ENCODE peak calls at places on chromosomes 6 and 20, in seven cellular contexts. One of them, this sample, is unnamed.

GRCh38 chr6:148085651-148086321 is 256.9 kb upstream of the SASH1 start:
- DNase-seq in nucleus accumbens: no peak
- DNase-seq in effector memory CD4-positive, alpha-beta T cell: no peak
- DNase-seq in NCI-H774: no peak
- DNase-seq in foreskin fibroblast: peak; percentile 72
- DNase-seq in activated effector memory CD4-positive, alpha-beta T cell treated with Interleukin-2 at 50 U/mL for 16 hours: no peak
- DNase-seq in breast epithelium: no peak
- DNase-seq in this sample: no peak

GRCh38 chr6:2426561-2427340 is 181.3 kb upstream of the GMDS start:
- DNase-seq in nucleus accumbens: no peak
- DNase-seq in effector memory CD4-positive, alpha-beta T cell: no peak
- DNase-seq in NCI-H774: no peak
- DNase-seq in foreskin fibroblast: peak; percentile 61
- DNase-seq in activated effector memory CD4-positive, alpha-beta T cell treated with Interleukin-2 at 50 U/mL for 16 hours: no peak
- DNase-seq in breast epithelium: no peak
- DNase-seq in this sample: no peak

GRCh38 chr6:119145111-119145510 is 66.6 kb upstream of the FAM184A start:
- DNase-seq in nucleus accumbens: no peak
- DNase-seq in effector memory CD4-positive, alpha-beta T cell: no peak
- DNase-seq in NCI-H774: no peak
- DNase-seq in foreskin fibroblast: no peak
- DNase-seq in activated effector memory CD4-positive, alpha-beta T cell treated with Interleukin-2 at 50 U/mL for 16 hours: no peak
- DNase-seq in breast epithelium: no peak
- DNase-seq in this sample: no peak

GRCh38 chr6:139940741-139941712 is 566.6 kb upstream of the CITED2 start:
- DNase-seq in nucleus accumbens: no peak
- DNase-seq in effector memory CD4-positive, alpha-beta T cell: no peak
- DNase-seq in NCI-H774: no peak
- DNase-seq in foreskin fibroblast: no peak
- DNase-seq in activated effector memory CD4-positive, alpha-beta T cell treated with Interleukin-2 at 50 U/mL for 16 hours: no peak
- DNase-seq in breast epithelium: no peak
- DNase-seq in this sample: no peak

GRCh38 chr6:41884957-41885356 is 10.2 kb downstream of the USP49 start:
- DNase-seq in nucleus accumbens: no peak
- DNase-seq in effector memory CD4-positive, alpha-beta T cell: no peak
- DNase-seq in NCI-H774: no peak
- DNase-seq in foreskin fibroblast: no peak
- DNase-seq in activated effector memory CD4-positive, alpha-beta T cell treated with Interleukin-2 at 50 U/mL for 16 hours: no peak
- DNase-seq in breast epithelium: no peak
- DNase-seq in this sample: no peak

GRCh38 chr6:166908812-166909211 is 47.5 kb downstream of the RNASET2 start:
- DNase-seq in nucleus accumbens: no peak
- DNase-seq in effector memory CD4-positive, alpha-beta T cell: no peak
- DNase-seq in NCI-H774: no peak
- DNase-seq in foreskin fibroblast: no peak
- DNase-seq in activated effector memory CD4-positive, alpha-beta T cell treated with Interleukin-2 at 50 U/mL for 16 hours: no peak
- DNase-seq in breast epithelium: no peak
- DNase-seq in this sample: no peak

GRCh38 chr6:7146079-7146828 is 38.5 kb downstream of the RREB1 start:
- DNase-seq in nucleus accumbens: no peak
- DNase-seq in effector memory CD4-positive, alpha-beta T cell: no peak
- DNase-seq in NCI-H774: no peak
- DNase-seq in foreskin fibroblast: peak; percentile 79
- DNase-seq in activated effector memory CD4-positive, alpha-beta T cell treated with Interleukin-2 at 50 U/mL for 16 hours: no peak
- DNase-seq in breast epithelium: peak; percentile 56
- DNase-seq in this sample: peak; percentile 70

GRCh38 chr20:54195483-54196472 is 12.1 kb upstream of the PFDN4 start:
- DNase-seq in nucleus accumbens: no peak
- DNase-seq in effector memory CD4-positive, alpha-beta T cell: no peak
- DNase-seq in NCI-H774: no peak
- DNase-seq in foreskin fibroblast: no peak
- DNase-seq in activated effector memory CD4-positive, alpha-beta T cell treated with Interleukin-2 at 50 U/mL for 16 hours: no peak
- DNase-seq in breast epithelium: no peak
- DNase-seq in this sample: no peak

GRCh38 chr20:52031574-52032303 is 159.8 kb downstream of the ZFP64 start:
- DNase-seq in nucleus accumbens: no peak
- DNase-seq in effector memory CD4-positive, alpha-beta T cell: no peak
- DNase-seq in NCI-H774: no peak
- DNase-seq in foreskin fibroblast: peak; percentile 71
- DNase-seq in activated effector memory CD4-positive, alpha-beta T cell treated with Interleukin-2 at 50 U/mL for 16 hours: no peak
- DNase-seq in breast epithelium: no peak
- DNase-seq in this sample: no peak

GRCh38 chr20:1291191-1291741 is 25.2 kb downstream of the SNPH start:
- DNase-seq in nucleus accumbens: peak; percentile 24
- DNase-seq in effector memory CD4-positive, alpha-beta T cell: no peak
- DNase-seq in NCI-H774: no peak
- DNase-seq in foreskin fibroblast: peak; percentile 49
- DNase-seq in activated effector memory CD4-positive, alpha-beta T cell treated with Interleukin-2 at 50 U/mL for 16 hours: no peak
- DNase-seq in breast epithelium: no peak
- DNase-seq in this sample: no peak

GRCh38 chr6:35427851-35428321 is 24.3 kb upstream of the FANCE start:
- DNase-seq in nucleus accumbens: no peak
- DNase-seq in effector memory CD4-positive, alpha-beta T cell: no peak
- DNase-seq in NCI-H774: no peak
- DNase-seq in foreskin fibroblast: peak; percentile 92
- DNase-seq in activated effector memory CD4-positive, alpha-beta T cell treated with Interleukin-2 at 50 U/mL for 16 hours: no peak
- DNase-seq in breast epithelium: no peak
- DNase-seq in this sample: no peak

GRCh38 chr6:124200661-124201060 is 397.0 kb downstream of the NKAIN2 start:
- DNase-seq in nucleus accumbens: no peak
- DNase-seq in effector memory CD4-positive, alpha-beta T cell: no peak
- DNase-seq in NCI-H774: no peak
- DNase-seq in foreskin fibroblast: no peak
- DNase-seq in activated effector memory CD4-positive, alpha-beta T cell treated with Interleukin-2 at 50 U/mL for 16 hours: no peak
- DNase-seq in breast epithelium: no peak
- DNase-seq in this sample: no peak

GRCh38 chr6:29943053-29943966 is 978 bp downstream of the HLA-A start:
- DNase-seq in nucleus accumbens: no peak
- DNase-seq in effector memory CD4-positive, alpha-beta T cell: peak; percentile 27
- DNase-seq in NCI-H774: no peak
- DNase-seq in foreskin fibroblast: peak; percentile 15
- DNase-seq in activated effector memory CD4-positive, alpha-beta T cell treated with Interleukin-2 at 50 U/mL for 16 hours: no peak
- DNase-seq in breast epithelium: no peak
- DNase-seq in this sample: peak; percentile 3

GRCh38 chr6:159249150-159249549 is 80.0 kb downstream of the FNDC1 start:
- DNase-seq in nucleus accumbens: no peak
- DNase-seq in effector memory CD4-positive, alpha-beta T cell: no peak
- DNase-seq in NCI-H774: no peak
- DNase-seq in foreskin fibroblast: peak; percentile 54
- DNase-seq in activated effector memory CD4-positive, alpha-beta T cell treated with Interleukin-2 at 50 U/mL for 16 hours: no peak
- DNase-seq in breast epithelium: no peak
- DNase-seq in this sample: no peak

GRCh38 chr20:38635721-38636285 is 34.2 kb downstream of the ARHGAP40 start:
- DNase-seq in nucleus accumbens: no peak
- DNase-seq in effector memory CD4-positive, alpha-beta T cell: no peak
- DNase-seq in NCI-H774: no peak
- DNase-seq in foreskin fibroblast: peak; percentile 27
- DNase-seq in activated effector memory CD4-positive, alpha-beta T cell treated with Interleukin-2 at 50 U/mL for 16 hours: no peak
- DNase-seq in breast epithelium: no peak
- DNase-seq in this sample: no peak

GRCh38 chr6:12190252-12190651 is 99.9 kb upstream of the EDN1 start:
- DNase-seq in nucleus accumbens: no peak
- DNase-seq in effector memory CD4-positive, alpha-beta T cell: no peak
- DNase-seq in NCI-H774: no peak
- DNase-seq in foreskin fibroblast: no peak
- DNase-seq in activated effector memory CD4-positive, alpha-beta T cell treated with Interleukin-2 at 50 U/mL for 16 hours: no peak
- DNase-seq in breast epithelium: no peak
- DNase-seq in this sample: no peak

GRCh38 chr6:215335-216034 is 76.8 kb upstream of the DUSP22 start:
- DNase-seq in nucleus accumbens: no peak
- DNase-seq in effector memory CD4-positive, alpha-beta T cell: peak; percentile 29
- DNase-seq in NCI-H774: no peak
- DNase-seq in foreskin fibroblast: peak; percentile 26
- DNase-seq in activated effector memory CD4-positive, alpha-beta T cell treated with Interleukin-2 at 50 U/mL for 16 hours: peak; percentile 35
- DNase-seq in breast epithelium: no peak
- DNase-seq in this sample: no peak

GRCh38 chr6:73182021-73182607 is 43.2 kb downstream of the KHDC1L start:
- DNase-seq in nucleus accumbens: no peak
- DNase-seq in effector memory CD4-positive, alpha-beta T cell: no peak
- DNase-seq in NCI-H774: no peak
- DNase-seq in foreskin fibroblast: no peak
- DNase-seq in activated effector memory CD4-positive, alpha-beta T cell treated with Interleukin-2 at 50 U/mL for 16 hours: no peak
- DNase-seq in breast epithelium: no peak
- DNase-seq in this sample: no peak

GRCh38 chr6:2630891-2631458 is 119.7 kb downstream of the MYLK4 start:
- DNase-seq in nucleus accumbens: no peak
- DNase-seq in effector memory CD4-positive, alpha-beta T cell: no peak
- DNase-seq in NCI-H774: no peak
- DNase-seq in foreskin fibroblast: peak; percentile 50
- DNase-seq in activated effector memory CD4-positive, alpha-beta T cell treated with Interleukin-2 at 50 U/mL for 16 hours: no peak
- DNase-seq in breast epithelium: no peak
- DNase-seq in this sample: no peak

GRCh38 chr6:169968541-169969270 is 217.3 kb downstream of the ERMARD start:
- DNase-seq in nucleus accumbens: no peak
- DNase-seq in effector memory CD4-positive, alpha-beta T cell: no peak
- DNase-seq in NCI-H774: no peak
- DNase-seq in foreskin fibroblast: no peak
- DNase-seq in activated effector memory CD4-positive, alpha-beta T cell treated with Interleukin-2 at 50 U/mL for 16 hours: no peak
- DNase-seq in breast epithelium: peak; percentile 5
- DNase-seq in this sample: no peak

GRCh38 chr6:112141707-112142106 is 54.3 kb downstream of the FAM229B start:
- DNase-seq in nucleus accumbens: no peak
- DNase-seq in effector memory CD4-positive, alpha-beta T cell: no peak
- DNase-seq in NCI-H774: no peak
- DNase-seq in foreskin fibroblast: no peak
- DNase-seq in activated effector memory CD4-positive, alpha-beta T cell treated with Interleukin-2 at 50 U/mL for 16 hours: no peak
- DNase-seq in breast epithelium: no peak
- DNase-seq in this sample: no peak

This sample was measured in NCI-H510A treated with DMSO at 0.1 percent for 48 hours.